ENCODE peak calls at places on chromosomes 5 and 9, in ten cellular contexts. V is bronchial epithelial cell, O is BE2C, K is lower leg skin, G is Caco-2, Z is AG09309, N is astrocyte of the spinal cord, X is astrocyte of the cerebellum, M is lower lobe of right lung, Q is endothelial cell of umbilical vein. W is an unnamed sample.

GRCh38 chr5:59810041-59810440 is 83.5 kb downstream of the PDE4D start:
- DNase-seq in V (peak; percentile 46), O (peak; percentile 66), K (peak; percentile 94), G (peak; percentile 61), Z (no peak), N (peak; percentile 74), X (peak; percentile 62), M (peak; percentile 78), Q (peak; percentile 46), W (peak; percentile 92)

GRCh38 chr5:142976861-142977260 is 206.7 kb downstream of the ARHGAP26 start:
- DNase-seq in V (no peak), O (no peak), K (no peak), G (no peak), Z (no peak), N (no peak), X (no peak), M (peak; percentile 55), Q (no peak), W (peak; percentile 19)

GRCh38 chr5:84573017-84573712 is 188.5 kb upstream of the EDIL3 start:
- DNase-seq in V (no peak), O (no peak), K (no peak), G (no peak), Z (no peak), N (no peak), X (no peak), M (no peak), Q (no peak), W (no peak)

GRCh38 chr5:36045895-36046294 is 20.8 kb downstream of the UGT3A2 start:
- DNase-seq in V (no peak), O (no peak), K (no peak), G (no peak), Z (no peak), N (no peak), X (no peak), M (no peak), Q (no peak), W (no peak)

GRCh38 chr9:110114888-110115259 is 93.1 kb downstream of the C9orf152 start:
- DNase-seq in V (no peak), O (no peak), K (no peak), G (no peak), Z (no peak), N (peak; percentile 53), X (no peak), M (no peak), Q (peak; percentile 94), W (peak; percentile 38)

GRCh38 chr9:99878651-99879050 is 27.8 kb upstream of the STX17 start:
- DNase-seq in V (no peak), O (no peak), K (no peak), G (no peak), Z (no peak), N (no peak), X (no peak), M (no peak), Q (no peak), W (peak; percentile 23)

GRCh38 chr5:10704949-10705621 is 55.9 kb downstream of the DAP start:
- DNase-seq in V (peak; percentile 57), O (no peak), K (no peak), G (no peak), Z (no peak), N (peak; percentile 73), X (no peak), M (no peak), Q (peak; percentile 69), W (peak; percentile 71)

GRCh38 chr5:90902170-90902569 is 343.6 kb downstream of the ADGRV1 start:
- DNase-seq in V (no peak), O (no peak), K (no peak), G (no peak), Z (no peak), N (no peak), X (no peak), M (no peak), Q (no peak), W (no peak)

GRCh38 chr5:37722236-37723146 is 117.3 kb downstream of the GDNF start:
- DNase-seq in V (peak; percentile 74), O (no peak), K (no peak), G (no peak), Z (peak; percentile 91), N (peak; percentile 98), X (peak; percentile 98), M (no peak), Q (peak; percentile 14), W (peak; percentile 92)

GRCh38 chr9:79883073-79883645 is 311.4 kb downstream of the TLE4 start:
- DNase-seq in V (no peak), O (no peak), K (no peak), G (no peak), Z (no peak), N (no peak), X (no peak), M (no peak), Q (no peak), W (no peak)

GRCh38 chr9:17004500-17004899 is 130.3 kb upstream of the CNTLN start:
- DNase-seq in V (no peak), O (no peak), K (no peak), G (no peak), Z (no peak), N (peak; percentile 27), X (no peak), M (no peak), Q (no peak), W (peak; percentile 39)

GRCh38 chr9:22157831-22158230 is 148.7 kb upstream of the CDKN2B start:
- DNase-seq in V (no peak), O (no peak), K (no peak), G (no peak), Z (no peak), N (no peak), X (no peak), M (no peak), Q (no peak), W (no peak)

GRCh38 chr5:74638776-74639537 is 1.6 kb downstream of the ENC1 start:
- DNase-seq in V (peak; percentile 65), O (no peak), K (no peak), G (no peak), Z (no peak), N (peak; percentile 66), X (no peak), M (no peak), Q (peak; percentile 65), W (peak; percentile 50)

GRCh38 chr9:84949258-84949657 is 279.7 kb downstream of the NTRK2 start:
- DNase-seq in V (no peak), O (no peak), K (no peak), G (no peak), Z (no peak), N (no peak), X (no peak), M (no peak), Q (no peak), W (no peak)

GRCh38 chr5:174338204-174339010 is 292.9 kb downstream of the NSG2 start:
- DNase-seq in V (no peak), O (peak; percentile 90), K (peak; percentile 67), G (peak; percentile 75), Z (no peak), N (no peak), X (no peak), M (no peak), Q (no peak), W (no peak)

GRCh38 chr9:131837316-131837715 is 97.4 kb upstream of the RAPGEF1 start:
- DNase-seq in V (no peak), O (peak; percentile 69), K (no peak), G (no peak), Z (no peak), N (no peak), X (no peak), M (no peak), Q (no peak), W (no peak)

GRCh38 chr5:94901071-94901979 is 282.9 kb downstream of the SLF1 start:
- DNase-seq in V (peak; percentile 81), O (no peak), K (no peak), G (no peak), Z (no peak), N (peak; percentile 68), X (no peak), M (no peak), Q (peak; percentile 5), W (peak; percentile 40)

GRCh38 chr5:76337949-76338589 is 65.0 kb upstream of the IQGAP2 start:
- DNase-seq in V (peak; percentile 70), O (peak; percentile 9), K (no peak), G (peak; percentile 89), Z (no peak), N (peak; percentile 53), X (peak; percentile 68), M (no peak), Q (peak; percentile 33), W (peak; percentile 10)

GRCh38 chr9:87850405-87850804 is 32.3 kb upstream of the SPATA31E1 start:
- DNase-seq in V (peak; percentile 70), O (no peak), K (no peak), G (no peak), Z (peak; percentile 64), N (peak; percentile 68), X (no peak), M (no peak), Q (no peak), W (peak; percentile 96)

GRCh38 chr5:9698125-9698848 is 68.1 kb upstream of the TAS2R1 start:
- DNase-seq in V (no peak), O (no peak), K (no peak), G (no peak), Z (peak; percentile 46), N (no peak), X (no peak), M (no peak), Q (no peak), W (peak; percentile 50)
- H3K4me3 ChIP-seq in V (no peak overlapping the region), O (no peak overlapping the region), K (no peak overlapping the region), G (no peak overlapping the region), Z (no peak overlapping the region), N (no peak overlapping the region), X (no peak overlapping the region), M (no peak overlapping the region), Q (no peak overlapping the region), W (no peak overlapping the region)

DNA sequence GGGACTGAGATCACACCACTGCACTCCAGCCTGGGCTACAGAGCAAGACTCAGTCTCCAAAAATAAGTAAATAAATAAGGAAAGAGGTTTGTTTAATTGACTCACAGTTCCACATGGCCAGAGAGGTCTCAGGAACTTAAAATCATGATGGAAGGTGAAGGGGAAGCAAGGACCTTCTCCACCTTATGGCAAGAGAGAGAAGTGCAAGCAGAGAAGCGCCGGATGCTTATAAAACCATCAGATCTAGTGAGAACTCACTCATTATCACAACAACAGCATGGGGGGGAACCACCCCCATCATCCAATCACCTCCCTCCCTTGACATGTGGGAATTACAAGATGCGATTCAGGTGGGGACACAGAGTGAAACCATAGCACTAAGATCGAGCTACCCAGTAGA is 22.8 kb upstream of the RGMB start:
- DNase-seq in V (peak; percentile 36), O (no peak), K (no peak), G (no peak), Z (no peak), N (no peak), X (no peak), M (no peak), Q (peak; percentile 16), W (no peak)
- TF ChIP-seq CTCF in V (peak; percentile 46), O (peak; percentile 66), K (no peak), G (peak; percentile 40), Z (peak; percentile 21), N (peak; percentile 42), X (peak; percentile 27), M (no peak), Q (peak; percentile 20), W (no peak)

GRCh38 chr9:89522261-89522978 is 24.5 kb upstream of the SEMA4D start:
- DNase-seq in V (no peak), O (no peak), K (no peak), G (no peak), Z (no peak), N (no peak), X (no peak), M (peak; percentile 59), Q (peak; percentile 24), W (no peak)
- H3K4me3 ChIP-seq in V (no peak overlapping the region), O (no peak overlapping the region), K (no peak overlapping the region), G (no peak overlapping the region), Z (no peak overlapping the region), N (no peak overlapping the region), X (no peak overlapping the region), M (no peak overlapping the region), Q (no peak overlapping the region), W (no peak overlapping the region)

GRCh38 chr5:61678966-61679365 is 346.9 kb downstream of the ZSWIM6 start:
- DNase-seq in V (no peak), O (peak; percentile 50), K (no peak), G (no peak), Z (no peak), N (no peak), X (no peak), M (no peak), Q (no peak), W (no peak)
- TF ChIP-seq CTCF in V (no peak), O (peak; percentile 42), K (no peak), G (peak; percentile 23), Z (no peak), N (no peak), X (no peak), M (no peak), Q (no peak), W (no peak)

W was measured in foreskin fibroblast.